ENCODE peak calls at places on chromosomes 2 and 18, in ten cellular contexts. P is GM10248; X is activated CD8-positive, alpha-beta T cell treated with anti-CD3 and anti-CD28 coated beads for 36 hours; W is cardiac muscle cell; E is B cell; A is glutamatergic neuron; D is CD4-positive, alpha-beta T cell; Y is fibroblast of the aortic adventitia; L is HepG2; F is hepatocyte. U is an unnamed sample.

GRCh38 chr2:23824777-23825212 is 102.1 kb downstream of the ATAD2B start:
- DNase-seq in P (peak), X (peak), W (peak), E (peak), A (no peak), D (peak), Y (peak), L (peak), F (peak), U (peak)

GRCh38 chr2:47309952-47310800 is 92.8 kb upstream of the MSH2 start:
- DNase-seq in P (peak), X (no peak), W (peak), E (peak), A (no peak), D (no peak), Y (peak), L (peak), F (peak), U (peak)

GRCh38 chr2:58686757-58687156 is 445.6 kb upstream of the FANCL start:
- DNase-seq in P (no peak), X (no peak), W (no peak), E (peak), A (no peak), D (no peak), Y (no peak), L (no peak), F (no peak), U (no peak)

GRCh38 chr2:43068730-43069517 is 157.5 kb downstream of the ZFP36L2 start:
- DNase-seq in P (no peak), X (no peak), W (no peak), E (no peak), A (no peak), D (no peak), Y (no peak), L (no peak), F (no peak), U (no peak)

GRCh38 chr2:105287692-105288091 is 41.8 kb downstream of the TGFBRAP1 start:
- DNase-seq in P (peak), X (peak), W (peak), E (peak), A (peak), D (no peak), Y (peak), L (peak), F (peak), U (peak)

GRCh38 chr2:226911932-226912331 is 76.1 kb downstream of the RHBDD1 start:
- DNase-seq in P (no peak), X (no peak), W (peak), E (no peak), A (no peak), D (no peak), Y (peak), L (no peak), F (no peak), U (no peak)

GRCh38 chr2:237483018-237483731 is 3.9 kb upstream of the MLPH start:
- DNase-seq in P (no peak), X (no peak), W (peak), E (no peak), A (no peak), D (no peak), Y (peak), L (no peak), F (peak), U (no peak)

GRCh38 chr2:70029814-70030409 is 57.4 kb upstream of the PCBP1 start:
- DNase-seq in P (no peak), X (no peak), W (peak), E (no peak), A (no peak), D (no peak), Y (peak), L (no peak), F (peak), U (no peak)

GRCh38 chr2:73034661-73035374 is 36.7 kb downstream of the SFXN5 start:
- DNase-seq in P (no peak), X (no peak), W (peak), E (no peak), A (no peak), D (no peak), Y (no peak), L (no peak), F (no peak), U (no peak)

GRCh38 chr2:19763731-19764130 is 138.1 kb downstream of the TTC32 start:
- DNase-seq in P (no peak), X (no peak), W (no peak), E (no peak), A (no peak), D (no peak), Y (no peak), L (no peak), F (no peak), U (no peak)

GRCh38 chr2:174697267-174697666 is 67.0 kb downstream of the CHRNA1 start:
- DNase-seq in P (peak), X (peak), W (peak), E (peak), A (peak), D (peak), Y (peak), L (peak), F (peak), U (peak)

GRCh38 chr2:205293559-205293958 is 388.7 kb upstream of the NRP2 start:
- DNase-seq in P (no peak), X (no peak), W (no peak), E (no peak), A (no peak), D (no peak), Y (no peak), L (no peak), F (no peak), U (no peak)

GRCh38 chr2:162071016-162071415 is 3.0 kb downstream of the DPP4 start:
- DNase-seq in P (no peak), X (no peak), W (peak), E (no peak), A (no peak), D (no peak), Y (peak), L (no peak), F (no peak), U (no peak)

GRCh38 chr2:85413592-85414421 is 3.6 kb upstream of the CAPG start:
- DNase-seq in P (no peak), X (peak), W (peak), E (peak), A (no peak), D (no peak), Y (peak), L (no peak), F (peak), U (no peak)

GRCh38 chr2:18345848-18346247 is 214.6 kb downstream of the RDH14 start:
- DNase-seq in P (no peak), X (no peak), W (no peak), E (no peak), A (peak), D (no peak), Y (peak), L (no peak), F (peak), U (no peak)

GRCh38 chr2:216695401-216695821 is at the start of gene IGFBP5:
- DNase-seq in P (no peak), X (no peak), W (peak), E (no peak), A (peak), D (no peak), Y (peak), L (no peak), F (peak), U (no peak)

GRCh38 chr2:127498386-127498785 is 27.9 kb downstream of the IWS1 start:
- DNase-seq in P (no peak), X (no peak), W (peak), E (no peak), A (no peak), D (no peak), Y (peak), L (peak), F (no peak), U (no peak)

GRCh38 chr2:55901322-55901721 is 22.3 kb downstream of the EFEMP1 start:
- DNase-seq in P (no peak), X (no peak), W (peak), E (no peak), A (no peak), D (no peak), Y (peak), L (no peak), F (peak), U (no peak)

GRCh38 chr2:120402508-120402907 is 56.6 kb downstream of the INHBB start:
- DNase-seq in P (no peak), X (no peak), W (no peak), E (no peak), A (no peak), D (no peak), Y (no peak), L (no peak), F (no peak), U (no peak)

GRCh38 chr2:227615181-227615580 is 541 bp upstream of the SCYGR3 start:
- DNase-seq in P (no peak), X (no peak), W (no peak), E (no peak), A (no peak), D (no peak), Y (no peak), L (peak), F (no peak), U (no peak)

GRCh38 chr18:8813621-8814020 is 108.3 kb downstream of the MTCL1 start:
- DNase-seq in P (no peak), X (no peak), W (peak), E (no peak), A (no peak), D (no peak), Y (peak), L (no peak), F (no peak), U (no peak)

GRCh38 chr18:46560671-46561045 is 96.4 kb downstream of the LOXHD1 start:
- DNase-seq in P (no peak), X (no peak), W (no peak), E (no peak), A (no peak), D (no peak), Y (no peak), L (no peak), F (no peak), U (no peak)

GRCh38 chr2:15112216-15112615 is 448.9 kb downstream of the NBAS start:
- DNase-seq in P (no peak), X (no peak), W (peak), E (peak), A (no peak), D (no peak), Y (peak), L (no peak), F (no peak), U (no peak)

GRCh38 chr2:231710751-231711676 is 2.7 kb downstream of the PTMA start:
- DNase-seq in P (no peak), X (peak), W (peak), E (peak), A (peak), D (no peak), Y (no peak), L (no peak), F (peak), U (no peak)

GRCh38 chr2:217746741-217747287 is 256.0 kb downstream of the TNS1 start:
- DNase-seq in P (no peak), X (no peak), W (no peak), E (no peak), A (no peak), D (no peak), Y (peak), L (no peak), F (no peak), U (no peak)

GRCh38 chr18:10476430-10476829 is 22.0 kb downstream of the APCDD1 start:
- DNase-seq in P (no peak), X (no peak), W (no peak), E (no peak), A (no peak), D (no peak), Y (peak), L (no peak), F (peak), U (no peak)

GRCh38 chr2:24018241-24018640 is 8.4 kb downstream of the MFSD2B start:
- DNase-seq in P (no peak), X (no peak), W (no peak), E (no peak), A (no peak), D (no peak), Y (no peak), L (no peak), F (no peak), U (no peak)

GRCh38 chr2:218383892-218384519 is 1.9 kb downstream of the SLC11A1 start:
- DNase-seq in P (no peak), X (no peak), W (no peak), E (no peak), A (no peak), D (no peak), Y (no peak), L (no peak), F (peak), U (no peak)

GRCh38 chr2:71045841-71046495 is 22.5 kb upstream of the NAGK start:
- DNase-seq in P (no peak), X (peak), W (no peak), E (no peak), A (no peak), D (no peak), Y (no peak), L (no peak), F (no peak), U (no peak)

GRCh38 chr2:164039270-164039669 is 303.5 kb upstream of the FIGN start:
- DNase-seq in P (no peak), X (no peak), W (no peak), E (no peak), A (no peak), D (no peak), Y (peak), L (no peak), F (no peak), U (no peak)

GRCh38 chr18:448116-448515 is 52.4 kb downstream of the COLEC12 start:
- DNase-seq in P (no peak), X (no peak), W (peak), E (no peak), A (no peak), D (no peak), Y (peak), L (no peak), F (no peak), U (no peak)

GRCh38 chr18:452801-453200 is 47.7 kb downstream of the COLEC12 start:
- DNase-seq in P (no peak), X (no peak), W (no peak), E (no peak), A (no peak), D (no peak), Y (no peak), L (no peak), F (no peak), U (no peak)

GRCh38 chr18:453399-453798 is 47.1 kb downstream of the COLEC12 start:
- DNase-seq in P (no peak), X (no peak), W (no peak), E (no peak), A (no peak), D (no peak), Y (no peak), L (no peak), F (no peak), U (no peak)

GRCh38 chr18:446941-447560 is 53.5 kb downstream of the COLEC12 start:
- DNase-seq in P (no peak), X (no peak), W (peak), E (no peak), A (no peak), D (no peak), Y (peak), L (no peak), F (no peak), U (no peak)

GRCh38 chr18:449374-449773 is 51.1 kb downstream of the COLEC12 start:
- DNase-seq in P (no peak), X (no peak), W (peak), E (no peak), A (peak), D (no peak), Y (peak), L (peak), F (peak), U (no peak)
- TF ChIP-seq CTCF in P (no peak), X (no peak), W (no peak), E (no peak), A (no peak), D (no peak), Y (no peak), L (peak), F (no peak), U (no peak)

GRCh38 chr2:101252408-101253012 is at the start of gene CNOT11:
- DNase-seq in P (peak), X (peak), W (peak), E (peak), A (peak), D (peak), Y (peak), L (peak), F (peak), U (peak)
- TF ChIP-seq CTCF in P (no peak), X (no peak), W (no peak), E (no peak), A (no peak), D (peak), Y (no peak), L (no peak), F (no peak), U (no peak)

GRCh38 chr2:229118947-229119346 is 152.1 kb downstream of the PID1 start:
- DNase-seq in P (no peak), X (no peak), W (no peak), E (no peak), A (no peak), D (no peak), Y (no peak), L (no peak), F (no peak), U (no peak)

GRCh38 chr2:229124126-229124525 is 147.0 kb downstream of the PID1 start:
- DNase-seq in P (no peak), X (no peak), W (no peak), E (no peak), A (no peak), D (no peak), Y (no peak), L (no peak), F (no peak), U (no peak)

GRCh38 chr2:229118336-229118735 is 152.8 kb downstream of the PID1 start:
- DNase-seq in P (no peak), X (no peak), W (peak), E (no peak), A (no peak), D (no peak), Y (no peak), L (no peak), F (no peak), U (no peak)
- TF ChIP-seq CTCF in P (no peak), X (no peak), W (no peak), E (no peak), A (no peak), D (no peak), Y (no peak), L (no peak), F (no peak), U (no peak)

GRCh38 chr2:166627893-166628292 is 133.8 kb upstream of the SCN7A start:
- DNase-seq in P (no peak), X (no peak), W (no peak), E (no peak), A (no peak), D (no peak), Y (no peak), L (no peak), F (no peak), U (no peak)
- TF ChIP-seq CTCF in P (no peak), X (no peak), W (peak), E (no peak), A (no peak), D (no peak), Y (no peak), L (peak), F (no peak), U (no peak)

GRCh38 chr18:57755473-57756067 is 47.5 kb downstream of the ATP8B1 start:
- DNase-seq in P (no peak), X (no peak), W (no peak), E (no peak), A (no peak), D (no peak), Y (no peak), L (no peak), F (no peak), U (no peak)
- TF ChIP-seq CTCF in P (no peak), X (no peak), W (no peak), E (no peak), A (no peak), D (no peak), Y (no peak), L (no peak), F (no peak), U (no peak)

U was measured in GM20000.